ENCODE peak calls at places on chromosomes 1 and 21, in six cellular contexts. S is K562, A is esophagus muscularis mucosa, G is SK-N-SH, V is SK-N-MC, N is sigmoid colon. X is an unnamed sample.

GRCh38 chr1:244338996-244339692 is 112.6 kb downstream of the ADSS2 start:
- DNase-seq in S (no peak), A (no peak), G (no peak), V (no peak), N (no peak), X (no peak)

GRCh38 chr21:29340228-29340627 is 41.5 kb downstream of the BACH1 start:
- DNase-seq in S (no peak), A (no peak), G (no peak), V (no peak), N (no peak), X (no peak)

GRCh38 chr1:71641903-71642302 is 561.1 kb upstream of the ZRANB2 start:
- DNase-seq in S (no peak), A (no peak), G (no peak), V (no peak), N (no peak), X (no peak)

GRCh38 chr21:41228006-41228370 is 60.0 kb downstream of the BACE2 start:
- DNase-seq in S (peak), A (no peak), G (no peak), V (no peak), N (no peak), X (no peak)

GRCh38 chr21:14979264-14979663 is 85.5 kb downstream of the NRIP1 start:
- DNase-seq in S (no peak), A (no peak), G (no peak), V (no peak), N (no peak), X (no peak)

GRCh38 chr1:28359592-28360239 is 9.8 kb upstream of the PHACTR4 start:
- DNase-seq in S (peak), A (peak), G (peak), V (peak), N (peak), X (peak)

GRCh38 chr1:93619507-93620168 is 62.0 kb downstream of the BCAR3 start:
- DNase-seq in S (no peak), A (no peak), G (no peak), V (no peak), N (no peak), X (no peak)

GRCh38 chr1:47587891-47588582 is 150.2 kb downstream of the FOXD2 start:
- DNase-seq in S (no peak), A (peak), G (no peak), V (no peak), N (no peak), X (no peak)

GRCh38 chr1:211145944-211146343 is 12.0 kb upstream of the KCNH1 start:
- DNase-seq in S (no peak), A (no peak), G (no peak), V (no peak), N (no peak), X (no peak)

GRCh38 chr1:56190975-56191768 is 388.2 kb downstream of the PLPP3 start:
- DNase-seq in S (no peak), A (no peak), G (no peak), V (no peak), N (no peak), X (no peak)

GRCh38 chr21:37266515-37267221 is 466 bp downstream of the VPS26C start:
- DNase-seq in S (peak), A (no peak), G (peak), V (no peak), N (peak), X (no peak)

GRCh38 chr1:86703696-86704455 is 500 bp upstream of the SH3GLB1 start:
- DNase-seq in S (peak), A (peak), G (no peak), V (no peak), N (peak), X (peak)

GRCh38 chr1:109926662-109927300 is 16.1 kb downstream of the CSF1 start:
- DNase-seq in S (no peak), A (no peak), G (no peak), V (no peak), N (no peak), X (no peak)

GRCh38 chr1:115526900-115527299 is 114.9 kb upstream of the VANGL1 start:
- DNase-seq in S (no peak), A (no peak), G (no peak), V (no peak), N (no peak), X (no peak)

GRCh38 chr1:205284420-205285144 is 37.0 kb downstream of the NUAK2 start:
- DNase-seq in S (peak), A (peak), G (peak), V (no peak), N (peak), X (peak)

GRCh38 chr21:23660560-23660959 is 1946.7 kb downstream of the MRPL39 start:
- DNase-seq in S (no peak), A (no peak), G (no peak), V (no peak), N (no peak), X (no peak)

GRCh38 chr1:64540265-64540791 is 70.4 kb downstream of the CACHD1 start:
- DNase-seq in S (no peak), A (no peak), G (no peak), V (no peak), N (no peak), X (no peak)

GRCh38 chr1:41578712-41579335 is 94.3 kb upstream of the EDN2 start:
- DNase-seq in S (peak), A (no peak), G (peak), V (no peak), N (no peak), X (no peak)

DNA sequence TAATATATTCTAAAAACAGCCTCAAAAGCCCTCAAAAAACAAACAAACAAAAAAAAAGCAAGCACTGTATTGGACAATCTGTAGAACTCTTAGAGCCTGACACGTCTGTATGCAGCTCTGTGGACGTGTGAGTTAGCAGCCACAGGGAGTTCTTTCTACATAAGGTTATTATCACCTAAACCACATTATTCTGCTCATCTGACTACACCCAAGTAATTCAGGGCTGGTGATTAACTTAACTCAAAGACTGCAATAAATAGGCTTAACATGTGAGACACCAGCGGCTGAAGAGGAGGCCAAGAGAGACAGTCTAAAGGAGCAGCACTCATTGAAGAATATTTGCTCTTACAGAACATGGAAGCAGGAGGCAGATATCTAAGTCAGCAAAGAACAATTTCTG is 316.0 kb downstream of the VAV3 start:
- DNase-seq in S (no peak), A (no peak), G (no peak), V (no peak), N (no peak), X (no peak)
- TF ChIP-seq POLR2AphosphoS5 in S (no peak), A (no peak), G (no peak), V (no peak), N (no peak), X (no peak)

GRCh38 chr21:32520885-32521735 is 64.2 kb downstream of the TCP10L start:
- DNase-seq in S (peak), A (peak), G (peak), V (no peak), N (peak), X (no peak)
- TF ChIP-seq POLR2AphosphoS5 in S (no peak), A (peak), G (peak), V (no peak), N (peak), X (no peak)

DNA sequence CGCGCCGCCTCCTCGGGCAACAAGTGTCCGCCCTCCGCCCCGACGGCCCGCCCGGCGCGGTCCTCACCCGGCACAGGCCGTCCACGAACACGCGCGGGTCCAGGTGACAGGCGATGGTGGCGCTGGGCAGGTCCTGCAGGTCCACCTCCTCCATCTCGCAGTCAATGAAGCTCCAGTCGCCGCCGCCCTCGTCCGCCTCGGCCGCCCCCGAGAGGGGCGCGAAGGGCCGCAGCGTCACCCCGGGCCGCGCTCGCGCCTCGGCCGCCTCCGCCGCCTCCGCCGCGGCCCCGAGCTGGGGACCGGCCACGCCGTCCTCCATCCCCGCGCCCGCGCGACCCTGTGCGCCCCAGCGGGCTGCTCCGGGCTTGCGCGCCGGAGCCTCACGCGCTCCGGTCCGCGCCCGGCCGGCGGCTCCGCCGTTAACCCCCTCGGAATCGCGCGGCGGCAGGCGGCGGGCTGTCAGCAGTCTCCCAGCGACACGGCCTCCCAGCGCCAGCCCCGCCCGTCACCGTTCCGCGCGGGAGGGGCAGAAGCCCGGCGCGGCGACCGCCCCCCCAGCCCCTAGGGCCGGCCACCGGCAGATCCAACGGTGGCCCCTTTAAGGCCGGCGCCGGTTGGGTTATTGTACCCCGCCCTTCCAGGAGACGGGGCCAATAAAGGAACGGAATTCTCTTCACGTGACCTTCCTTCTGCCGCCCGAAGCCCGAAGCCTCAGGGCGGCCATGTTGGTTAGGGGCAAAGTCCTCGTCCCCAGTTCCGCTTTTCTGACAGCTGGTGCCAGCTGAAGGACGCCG is at the start of gene RCAN1:
- DNase-seq in S (peak), A (peak), G (peak), V (peak), N (peak), X (peak)
- TF ChIP-seq POLR2AphosphoS5 in S (no peak), A (peak), G (no peak), V (no peak), N (peak), X (no peak)

DNA sequence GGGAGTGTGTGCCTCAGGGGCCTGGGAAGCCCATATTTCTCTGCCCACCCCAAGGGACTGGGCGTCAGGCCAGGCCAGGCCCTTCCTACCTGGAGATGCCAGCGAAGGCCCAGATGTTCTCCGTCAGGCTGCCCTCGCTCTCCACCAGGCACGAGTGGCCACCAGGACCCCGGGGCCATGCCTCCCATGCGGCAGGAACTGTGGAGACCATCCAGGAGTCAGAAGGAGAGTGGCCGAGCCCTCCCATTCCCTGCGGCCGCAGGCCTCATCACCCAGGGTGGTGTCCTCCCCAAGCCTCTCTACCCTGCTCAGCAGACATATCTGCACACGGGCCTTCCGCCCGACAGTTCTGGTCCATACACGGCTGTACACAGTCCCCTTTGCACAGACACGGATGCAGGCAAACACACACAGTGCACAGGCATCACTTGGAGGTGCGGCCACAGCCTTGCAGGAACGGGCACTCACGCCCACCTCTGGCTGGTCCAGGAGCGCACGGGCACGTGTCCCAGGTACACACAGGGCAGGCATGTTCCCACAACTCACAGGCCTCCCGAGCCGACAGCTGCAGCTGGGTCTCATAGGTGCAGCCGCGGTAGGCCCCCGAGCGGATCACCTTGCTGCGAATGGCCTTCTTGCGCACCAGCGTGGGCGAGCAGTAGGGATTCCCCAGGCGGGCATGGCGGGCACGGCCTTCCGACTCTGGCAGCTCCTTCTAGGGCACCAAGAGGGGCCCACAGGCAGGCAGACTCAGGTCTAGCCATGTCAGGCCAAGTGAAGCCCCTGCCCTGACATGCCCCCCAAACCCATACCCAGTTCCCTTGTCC is 5.9 kb upstream of the KIF17 start:
- DNase-seq in S (no peak), A (no peak), G (peak), V (no peak), N (peak), X (no peak)
- TF ChIP-seq POLR2AphosphoS5 in S (no peak), A (no peak), G (no peak), V (no peak), N (no peak), X (no peak)

GRCh38 chr1:112807999-112808398 is 92.9 kb upstream of the PPM1J start:
- DNase-seq in S (no peak), A (no peak), G (no peak), V (no peak), N (no peak), X (no peak)

GRCh38 chr1:112807117-112807516 is 92.0 kb upstream of the PPM1J start:
- DNase-seq in S (no peak), A (no peak), G (no peak), V (no peak), N (no peak), X (no peak)

GRCh38 chr1:112805155-112805853 is 90.2 kb upstream of the PPM1J start:
- DNase-seq in S (no peak), A (no peak), G (no peak), V (no peak), N (no peak), X (no peak)

GRCh38 chr1:112806090-112806642 is 91.0 kb upstream of the PPM1J start:
- DNase-seq in S (no peak), A (no peak), G (no peak), V (no peak), N (no peak), X (no peak)

DNA sequence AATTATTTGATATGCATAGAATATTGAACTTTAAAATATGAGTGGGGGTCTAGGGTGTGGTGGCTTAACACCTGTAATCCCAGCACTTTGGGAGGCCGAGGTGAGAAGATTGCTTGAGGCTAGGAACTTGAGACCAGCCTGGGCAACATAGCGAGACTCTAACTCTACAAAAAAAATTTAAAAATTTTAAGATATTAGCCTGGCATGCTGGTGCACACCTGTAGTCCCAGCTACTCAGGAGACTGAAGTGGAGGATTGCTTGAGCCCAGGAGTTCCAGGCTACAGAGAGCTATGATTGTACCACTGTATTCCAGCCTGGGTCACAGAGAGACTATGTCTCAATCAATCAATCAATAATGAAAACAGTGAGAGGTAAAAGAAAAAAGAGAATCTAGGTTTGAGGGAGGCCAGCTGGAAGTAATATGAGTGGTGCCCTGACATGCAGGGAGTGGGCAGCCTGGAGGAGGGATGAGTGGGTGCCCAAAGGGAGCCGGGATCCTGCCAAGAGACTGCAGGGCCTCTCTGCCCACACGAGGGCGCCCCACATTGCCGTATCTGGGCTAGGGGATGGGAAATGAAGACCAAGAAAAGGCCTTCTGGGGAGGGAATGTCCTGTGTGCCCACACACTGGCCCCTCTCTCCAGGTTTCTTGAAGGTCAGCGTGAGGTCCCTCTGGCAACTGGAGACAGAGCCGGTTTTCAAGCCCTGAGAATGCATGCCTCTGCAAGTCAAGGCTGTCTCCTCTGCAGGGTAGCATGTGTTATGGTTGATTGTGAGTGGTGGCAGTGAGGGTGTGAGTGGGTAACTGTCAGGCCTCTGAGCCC is 93.9 kb upstream of the PPM1J start:
- DNase-seq in S (peak), A (no peak), G (peak), V (no peak), N (peak), X (peak)
- TF ChIP-seq POLR2AphosphoS5 in S (no peak), A (no peak), G (no peak), V (no peak), N (no peak), X (no peak)

DNA sequence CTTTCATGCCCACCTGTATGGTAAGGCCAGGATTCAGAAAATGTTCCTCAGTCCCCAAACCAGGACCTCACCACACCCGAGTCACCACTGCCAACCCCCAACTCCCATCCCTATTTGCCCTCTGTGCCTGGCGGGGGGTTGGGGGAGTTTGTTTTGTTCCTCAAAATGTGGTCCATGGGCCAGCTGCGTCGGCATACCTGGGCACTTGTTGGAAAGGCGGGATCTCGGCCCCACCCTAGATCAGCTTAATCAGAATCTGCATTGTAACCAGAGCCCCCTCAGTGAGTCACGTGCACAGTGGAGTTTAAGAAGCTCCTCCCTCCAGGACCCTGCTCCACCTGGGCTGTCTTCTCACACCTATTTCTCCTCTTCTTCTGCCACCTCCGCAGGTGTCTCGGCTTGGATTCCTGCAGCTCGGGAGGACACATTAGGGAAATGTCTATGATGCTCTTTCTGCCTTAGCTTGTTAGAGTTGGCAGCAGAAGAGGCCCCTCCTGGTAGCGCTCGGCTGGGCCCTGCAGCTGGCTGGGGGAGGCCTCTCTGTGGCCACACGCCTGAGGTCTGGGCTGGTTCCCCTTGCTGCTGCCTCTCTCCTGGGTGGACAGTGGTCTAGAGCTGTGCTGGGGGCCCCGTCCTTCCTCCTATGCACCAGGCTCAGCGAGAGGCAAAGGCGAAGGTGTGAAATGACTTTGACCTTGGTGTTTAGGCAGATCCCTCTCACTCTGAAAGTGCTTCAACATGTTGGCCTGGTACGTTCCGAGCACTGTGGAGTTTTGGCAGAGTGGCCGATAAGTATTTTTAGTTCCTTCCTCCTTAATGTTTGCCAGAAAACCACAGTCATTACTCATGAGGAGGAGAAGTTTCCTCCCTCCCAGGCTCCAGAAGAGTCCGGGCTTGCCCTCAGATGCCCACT is 41.8 kb upstream of the CAMTA1 start:
- DNase-seq in S (peak), A (no peak), G (no peak), V (no peak), N (peak), X (no peak)
- TF ChIP-seq POLR2AphosphoS5 in S (no peak), A (peak), G (peak), V (no peak), N (peak), X (no peak)

DNA sequence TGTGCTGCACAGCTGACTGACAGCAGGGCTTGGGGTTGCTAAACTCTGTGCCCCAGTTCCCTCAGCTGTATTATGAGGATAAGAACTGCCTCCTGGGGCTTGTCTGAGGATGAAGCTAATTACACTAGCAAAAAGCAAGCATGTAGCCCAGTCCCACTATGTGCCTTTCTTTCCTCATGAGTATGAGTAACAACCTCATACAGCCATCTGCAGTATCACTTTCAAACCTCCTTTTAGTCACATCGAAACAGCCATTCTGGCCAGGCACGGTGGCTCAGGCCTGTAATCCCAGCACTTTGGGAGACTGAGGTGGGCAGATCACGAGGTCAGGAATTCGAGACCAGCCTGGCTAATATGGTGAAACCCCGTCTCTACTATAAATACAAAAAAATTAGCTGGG is 66.3 kb downstream of the COQ8A start:
- DNase-seq in S (no peak), A (no peak), G (no peak), V (no peak), N (no peak), X (no peak)
- TF ChIP-seq POLR2AphosphoS5 in S (no peak), A (no peak), G (no peak), V (no peak), N (no peak), X (no peak)

GRCh38 chr1:151060241-151061011 is at the start of gene MLLT11:
- DNase-seq in S (peak), A (no peak), G (peak), V (no peak), N (peak), X (no peak)
- TF ChIP-seq POLR2AphosphoS5 in S (peak), A (peak), G (peak), V (peak), N (peak), X (no peak)

GRCh38 chr1:37478451-37478871 is 4.1 kb downstream of the ZC3H12A start:
- DNase-seq in S (peak), A (no peak), G (no peak), V (no peak), N (no peak), X (no peak)

GRCh38 chr1:37476087-37476452 is 1.7 kb downstream of the ZC3H12A start:
- DNase-seq in S (no peak), A (no peak), G (no peak), V (no peak), N (no peak), X (no peak)

GRCh38 chr1:37477946-37478345 is 3.6 kb downstream of the ZC3H12A start:
- DNase-seq in S (no peak), A (no peak), G (no peak), V (no peak), N (no peak), X (no peak)

GRCh38 chr1:37476460-37477197 is 2.2 kb downstream of the ZC3H12A start:
- DNase-seq in S (peak), A (no peak), G (no peak), V (no peak), N (peak), X (no peak)

GRCh38 chr1:37477198-37477931 is 3.0 kb downstream of the ZC3H12A start:
- DNase-seq in S (peak), A (no peak), G (peak), V (no peak), N (no peak), X (peak)
- TF ChIP-seq POLR2AphosphoS5 in S (no peak), A (no peak), G (no peak), V (no peak), N (peak), X (peak)